ENCODE peak calls at places on chromosomes 1 and 21, in ten cellular contexts. Y is PC-3, P is heart right ventricle, Z is cardiac muscle cell, K is brain microvascular endothelial cell, C is A549, E is HFF-Myc, R is neural progenitor cell, A is lower lobe of right lung, D is Caco-2. X is an unnamed sample.

GRCh38 chr1:75908717-75909152 is 23.5 kb downstream of the ASB17 start:
- DNase-seq in Y (peak; percentile 69), R (peak; percentile 63), D (peak; percentile 42), A (no peak), E (peak; percentile 25), K (peak; percentile 35), P (no peak), Z (peak; percentile 66), C (peak; percentile 4), X (no peak)

GRCh38 chr21:36591326-36591970 is 107.5 kb upstream of the SIM2 start:
- DNase-seq in D (no peak), K (no peak), R (no peak), Y (peak; percentile 25), A (no peak), Z (no peak), P (no peak), C (no peak), E (no peak), X (no peak)

GRCh38 chr1:208030320-208031091 is 119.6 kb upstream of the CD34 start:
- DNase-seq in K (peak; percentile 20), R (no peak), P (peak; percentile 67), Y (no peak), Z (no peak), C (no peak), E (no peak), A (no peak), D (no peak), X (no peak)

GRCh38 chr1:170790651-170791071 is 126.7 kb downstream of the PRRX1 start:
- DNase-seq in P (no peak), D (no peak), Y (no peak), R (no peak), C (no peak), A (no peak), E (no peak), K (peak; percentile 24), Z (no peak), X (no peak)

GRCh38 chr1:94901841-94902240 is 25.1 kb downstream of the CNN3 start:
- DNase-seq in P (no peak), R (no peak), K (no peak), E (no peak), A (no peak), D (no peak), Z (no peak), Y (no peak), C (no peak), X (no peak)

GRCh38 chr1:183090386-183091006 is 67.3 kb downstream of the LAMC1 start:
- DNase-seq in K (no peak), D (no peak), A (no peak), Y (no peak), C (no peak), P (peak; percentile 33), R (no peak), Z (no peak), E (no peak), X (no peak)

GRCh38 chr1:183580281-183580682 is 10.0 kb downstream of the NCF2 start:
- DNase-seq in R (peak; percentile 60), Y (peak; percentile 54), D (peak; percentile 51), E (no peak), C (peak; percentile 86), P (no peak), A (no peak), Z (peak; percentile 35), K (no peak), X (peak; percentile 76)

GRCh38 chr1:38283736-38284470 is 237.3 kb upstream of the POU3F1 start:
- DNase-seq in A (no peak), E (no peak), K (no peak), C (no peak), P (no peak), D (no peak), Y (no peak), R (no peak), Z (no peak), X (no peak)

GRCh38 chr1:59163268-59164092 is 133.4 kb upstream of the FGGY start:
- DNase-seq in A (no peak), C (no peak), R (no peak), P (no peak), E (no peak), D (no peak), K (peak; percentile 58), Z (no peak), Y (no peak), X (no peak)

GRCh38 chr1:27887215-27888035 is 15.1 kb downstream of the THEMIS2 start:
- DNase-seq in E (no peak), C (no peak), D (no peak), R (no peak), Y (no peak), P (no peak), A (no peak), Z (no peak), K (no peak), X (no peak)

GRCh38 chr1:36366091-36366661 is 19.5 kb downstream of the STK40 start:
- DNase-seq in Z (no peak), C (no peak), K (peak; percentile 71), Y (no peak), R (peak; percentile 78), P (no peak), E (no peak), A (peak; percentile 75), D (no peak), X (peak; percentile 81)

GRCh38 chr1:182217071-182217470 is 155.6 kb upstream of the ZNF648 start:
- DNase-seq in D (no peak), R (no peak), K (no peak), Y (peak; percentile 86), A (no peak), P (no peak), E (no peak), Z (no peak), C (no peak), X (no peak)

GRCh38 chr1:30405081-30405480 is 318.3 kb downstream of the MATN1 start:
- DNase-seq in E (no peak), D (no peak), P (no peak), K (no peak), Z (no peak), C (no peak), Y (no peak), A (no peak), R (no peak), X (no peak)

GRCh38 chr1:172720325-172720724 is 61.4 kb downstream of the FASLG start:
- DNase-seq in P (no peak), C (no peak), Y (peak; percentile 48), Z (no peak), D (no peak), E (no peak), A (no peak), K (no peak), R (no peak), X (no peak)

GRCh38 chr1:18957532-18958295 is 1.2 kb upstream of the IFFO2 start:
- DNase-seq in K (no peak), Y (no peak), C (no peak), E (no peak), A (no peak), D (no peak), P (no peak), Z (no peak), R (no peak), X (no peak)

GRCh38 chr1:101410048-101410878 is 173.4 kb downstream of the S1PR1 start:
- DNase-seq in Y (no peak), D (no peak), C (no peak), A (no peak), K (peak; percentile 33), R (no peak), P (no peak), E (no peak), Z (no peak), X (no peak)

GRCh38 chr1:193031431-193031830 is 27.7 kb downstream of the UCHL5 start:
- DNase-seq in P (no peak), Y (peak; percentile 20), K (no peak), Z (no peak), A (no peak), C (no peak), D (no peak), E (no peak), R (no peak), X (no peak)
- TF ChIP-seq CTCF in P (peak; percentile 43), Y (peak; percentile 56), K (peak; percentile 19), Z (peak; percentile 39), A (no peak), C (peak; percentile 51), D (peak; percentile 33), E (no peak), R (peak; percentile 18), X (peak; percentile 62)

GRCh38 chr21:41973861-41974751 is 20.3 kb upstream of the C2CD2 start:
- DNase-seq in C (no peak), P (peak; percentile 58), R (no peak), E (no peak), D (no peak), A (no peak), K (no peak), Z (no peak), Y (no peak), X (no peak)
- TF ChIP-seq CTCF in C (no peak), P (no peak), R (no peak), E (peak; percentile 28), D (no peak), A (no peak), K (peak; percentile 34), Z (peak; percentile 13), Y (peak; percentile 57), X (no peak)

DNA sequence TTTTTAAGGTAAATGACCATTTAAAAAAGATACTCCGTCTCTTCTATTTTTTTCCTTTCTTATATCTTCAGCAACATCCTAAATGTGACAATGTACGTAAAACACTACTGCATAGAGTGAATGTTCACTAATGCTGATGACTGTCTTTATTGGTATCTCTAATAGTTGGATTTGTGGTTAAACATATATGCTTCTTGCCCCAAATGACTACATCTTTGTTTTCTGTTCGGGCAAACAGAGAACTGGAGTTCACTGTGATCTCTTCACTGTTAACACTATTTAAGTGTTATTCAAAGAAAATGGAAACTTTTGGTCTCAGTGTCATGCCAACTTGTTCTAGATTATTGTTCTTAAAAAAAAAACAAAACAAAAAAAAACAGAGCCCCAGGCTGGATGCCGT is 109.4 kb downstream of the KIF26B start:
- DNase-seq in D (no peak), Y (no peak), C (no peak), A (no peak), Z (no peak), P (no peak), R (no peak), K (no peak), E (no peak), X (no peak)
- TF ChIP-seq CTCF in D (no peak), Y (no peak), C (no peak), A (no peak), Z (no peak), P (no peak), R (no peak), K (no peak), E (no peak), X (no peak)

DNA sequence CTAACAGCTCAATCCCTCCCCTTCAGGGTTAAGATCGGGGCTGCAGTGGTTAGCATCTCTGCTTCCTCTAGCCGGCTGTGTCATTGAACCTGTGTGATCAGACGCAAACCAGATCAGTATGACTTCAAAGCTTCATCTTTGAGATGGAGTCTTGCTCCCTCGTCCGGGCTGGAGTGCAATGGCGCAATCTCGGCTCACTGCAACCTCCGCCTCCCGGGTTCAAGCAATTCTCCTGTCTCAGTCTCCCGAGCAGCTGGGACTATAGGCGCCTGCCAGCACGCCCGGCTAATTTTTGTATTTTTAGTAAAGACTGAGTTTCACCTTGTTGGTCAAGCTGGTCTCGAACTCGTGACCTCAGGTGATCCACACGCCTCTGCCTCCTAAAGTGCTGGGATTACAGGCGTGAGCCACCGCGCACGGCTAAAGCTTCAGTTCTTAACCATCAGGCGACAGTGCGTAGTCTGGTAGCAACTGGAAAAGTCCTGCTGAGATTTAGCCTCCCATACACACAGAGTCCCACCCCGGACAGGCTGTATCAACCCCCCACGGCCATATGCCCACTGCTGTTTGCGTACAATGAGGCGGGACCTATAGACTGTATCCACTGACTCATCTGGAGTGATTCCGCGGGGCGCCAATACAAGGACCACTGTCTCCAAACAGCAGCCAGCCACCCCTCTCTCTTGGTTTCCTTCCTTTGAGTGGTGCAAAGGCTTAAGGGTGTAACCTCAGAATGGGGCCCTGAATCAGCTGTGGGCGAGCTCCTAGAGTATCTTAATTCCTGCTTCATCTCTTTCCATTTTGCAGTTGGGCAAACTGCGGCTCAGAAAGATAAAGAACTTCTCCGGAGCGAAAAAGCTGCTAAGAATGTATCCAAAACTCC is 23.3 kb downstream of the CELA3A start:
- DNase-seq in R (peak; percentile 73), P (peak; percentile 46), D (peak; percentile 75), K (peak; percentile 87), Y (peak; percentile 19), E (peak; percentile 45), C (peak; percentile 83), Z (peak; percentile 85), A (peak; percentile 68), X (peak; percentile 75)
- TF ChIP-seq CTCF in R (no peak), P (peak; percentile 14), D (no peak), K (no peak), Y (no peak), E (no peak), C (peak; percentile 5), Z (no peak), A (peak; percentile 8), X (no peak)